ENCODE peak calls at places on chromosomes 12 and 14, in four cellular contexts. One of them, this sample, is unnamed.

GRCh38 chr12:25018146-25018545 is 69.2 kb upstream of the BCAT1 start:
- DNase-seq in choroid plexus epithelial cell: no peak
- DNase-seq in amygdala: no peak
- DNase-seq in AG08395: no peak
- DNase-seq in this sample: no peak

GRCh38 chr12:125528300-125528699 is 463.1 kb downstream of the AACS start:
- DNase-seq in choroid plexus epithelial cell: no peak
- DNase-seq in amygdala: peak; percentile 23
- DNase-seq in AG08395: no peak
- DNase-seq in this sample: no peak

GRCh38 chr14:99809376-99809775 is 16.2 kb downstream of the EML1 start:
- DNase-seq in choroid plexus epithelial cell: peak; percentile 29
- DNase-seq in amygdala: no peak
- DNase-seq in AG08395: peak; percentile 92
- DNase-seq in this sample: no peak

GRCh38 chr14:72554401-72554800 is 339.5 kb downstream of the DPF3 start:
- DNase-seq in choroid plexus epithelial cell: no peak
- DNase-seq in amygdala: no peak
- DNase-seq in AG08395: no peak
- DNase-seq in this sample: no peak

GRCh38 chr12:674272-674781 is 11.1 kb upstream of the NINJ2 start:
- DNase-seq in choroid plexus epithelial cell: no peak
- DNase-seq in amygdala: no peak
- DNase-seq in AG08395: no peak
- DNase-seq in this sample: no peak

GRCh38 chr12:82474798-82475184 is 116.5 kb downstream of the METTL25 start:
- DNase-seq in choroid plexus epithelial cell: peak; percentile 25
- DNase-seq in amygdala: no peak
- DNase-seq in AG08395: peak; percentile 2
- DNase-seq in this sample: peak; percentile 41

GRCh38 chr12:4353785-4354208 is 25.7 kb downstream of the FGF23 start:
- DNase-seq in choroid plexus epithelial cell: peak; percentile 29
- DNase-seq in amygdala: no peak
- DNase-seq in AG08395: no peak
- DNase-seq in this sample: peak; percentile 20

GRCh38 chr14:75566321-75566720 is 12.1 kb upstream of the FLVCR2 start:
- DNase-seq in choroid plexus epithelial cell: no peak
- DNase-seq in amygdala: no peak
- DNase-seq in AG08395: peak; percentile 20
- DNase-seq in this sample: peak; percentile 34

GRCh38 chr14:88323086-88323519 is at the start of gene KCNK10:
- DNase-seq in choroid plexus epithelial cell: no peak
- DNase-seq in amygdala: peak; percentile 32
- DNase-seq in AG08395: no peak
- DNase-seq in this sample: peak; percentile 3

GRCh38 chr12:110501378-110501721 is 561 bp downstream of the VPS29 start:
- DNase-seq in choroid plexus epithelial cell: peak; percentile 58
- DNase-seq in amygdala: no peak
- DNase-seq in AG08395: peak; percentile 42
- DNase-seq in this sample: peak; percentile 86

GRCh38 chr14:74937171-74937570 is 14.1 kb upstream of the RPS6KL1 start:
- DNase-seq in choroid plexus epithelial cell: no peak
- DNase-seq in amygdala: no peak
- DNase-seq in AG08395: no peak
- DNase-seq in this sample: no peak

GRCh38 chr12:65051196-65051595 is 69.9 kb downstream of the WIF1 start:
- DNase-seq in choroid plexus epithelial cell: no peak
- DNase-seq in amygdala: no peak
- DNase-seq in AG08395: no peak
- DNase-seq in this sample: peak; percentile 4

GRCh38 chr14:83975435-83976222 is 1554.3 kb upstream of the FLRT2 start:
- DNase-seq in choroid plexus epithelial cell: peak; percentile 31
- DNase-seq in amygdala: no peak
- DNase-seq in AG08395: no peak
- DNase-seq in this sample: no peak

GRCh38 chr14:73461478-73462077 is 3.2 kb upstream of the NUMB start:
- DNase-seq in choroid plexus epithelial cell: no peak
- DNase-seq in amygdala: no peak
- DNase-seq in AG08395: no peak
- DNase-seq in this sample: no peak

GRCh38 chr14:105525861-105526780 is at the start of gene TMEM121:
- DNase-seq in choroid plexus epithelial cell: no peak
- DNase-seq in amygdala: no peak
- DNase-seq in AG08395: peak; percentile 46
- DNase-seq in this sample: no peak

GRCh38 chr12:107474639-107475539 is 210.7 kb upstream of the PWP1 start:
- DNase-seq in choroid plexus epithelial cell: peak; percentile 39
- DNase-seq in amygdala: no peak
- DNase-seq in AG08395: no peak
- DNase-seq in this sample: peak; percentile 66

GRCh38 chr12:123111498-123112165 is 39.3 kb downstream of the PITPNM2 start:
- DNase-seq in choroid plexus epithelial cell: peak; percentile 85
- DNase-seq in amygdala: no peak
- DNase-seq in AG08395: no peak
- DNase-seq in this sample: no peak

GRCh38 chr14:56414231-56414630 is 165.4 kb upstream of the TMEM260 start:
- DNase-seq in choroid plexus epithelial cell: no peak
- DNase-seq in amygdala: no peak
- DNase-seq in AG08395: no peak
- DNase-seq in this sample: peak; percentile 3

GRCh38 chr12:94792690-94793089 is 142.3 kb upstream of the TMCC3 start:
- DNase-seq in choroid plexus epithelial cell: peak; percentile 82
- DNase-seq in amygdala: no peak
- DNase-seq in AG08395: no peak
- DNase-seq in this sample: no peak

GRCh38 chr14:96754845-96755184 is 42.4 kb upstream of the VRK1 start:
- DNase-seq in choroid plexus epithelial cell: no peak
- DNase-seq in amygdala: no peak
- DNase-seq in AG08395: no peak
- DNase-seq in this sample: no peak

GRCh38 chr12:68537571-68537970 is 73.1 kb upstream of the RAP1B start:
- DNase-seq in choroid plexus epithelial cell: no peak
- DNase-seq in amygdala: no peak
- DNase-seq in AG08395: no peak
- DNase-seq in this sample: no peak

GRCh38 chr12:132414634-132415340 is 75.2 kb upstream of the FBRSL1 start:
- DNase-seq in choroid plexus epithelial cell: peak; percentile 78
- DNase-seq in amygdala: peak; percentile 63
- DNase-seq in AG08395: peak; percentile 92
- DNase-seq in this sample: peak; percentile 74

GRCh38 chr12:124715121-124715990 is 147.9 kb upstream of the NCOR2 start:
- DNase-seq in choroid plexus epithelial cell: peak; percentile 43
- DNase-seq in amygdala: no peak
- DNase-seq in AG08395: no peak
- DNase-seq in this sample: peak; percentile 82

GRCh38 chr12:112252184-112252583 is 126.8 kb downstream of the TRAFD1 start:
- DNase-seq in choroid plexus epithelial cell: peak; percentile 74
- DNase-seq in amygdala: no peak
- DNase-seq in AG08395: peak; percentile 5
- DNase-seq in this sample: peak; percentile 34

GRCh38 chr12:54350743-54351142 is 13.5 kb downstream of the GPR84 start:
- DNase-seq in choroid plexus epithelial cell: no peak
- DNase-seq in amygdala: no peak
- DNase-seq in AG08395: no peak
- DNase-seq in this sample: no peak

GRCh38 chr12:50517456-50518048 is 12.8 kb downstream of the DIP2B start:
- DNase-seq in choroid plexus epithelial cell: peak; percentile 66
- DNase-seq in amygdala: no peak
- DNase-seq in AG08395: no peak
- DNase-seq in this sample: peak; percentile 58

GRCh38 chr14:93014038-93015023 is 91.4 kb downstream of the CHGA start:
- DNase-seq in choroid plexus epithelial cell: no peak
- DNase-seq in amygdala: no peak
- DNase-seq in AG08395: no peak
- DNase-seq in this sample: no peak

GRCh38 chr14:100859781-100860180 is 33.9 kb downstream of the MEG3 start:
- DNase-seq in choroid plexus epithelial cell: no peak
- DNase-seq in amygdala: no peak
- DNase-seq in AG08395: no peak
- DNase-seq in this sample: no peak

GRCh38 chr14:54090274-54090673 is 133.6 kb upstream of the BMP4 start:
- DNase-seq in choroid plexus epithelial cell: no peak
- DNase-seq in amygdala: no peak
- DNase-seq in AG08395: no peak
- DNase-seq in this sample: no peak

GRCh38 chr12:108298761-108299275 is 40.3 kb downstream of the CMKLR1 start:
- DNase-seq in choroid plexus epithelial cell: no peak
- DNase-seq in amygdala: no peak
- DNase-seq in AG08395: no peak
- DNase-seq in this sample: no peak

GRCh38 chr12:117926391-117926899 is 42.3 kb downstream of the KSR2 start:
- DNase-seq in choroid plexus epithelial cell: no peak
- DNase-seq in amygdala: no peak
- DNase-seq in AG08395: no peak
- DNase-seq in this sample: no peak

GRCh38 chr12:57340104-57340503 is 89.1 kb upstream of the STAC3 start:
- DNase-seq in choroid plexus epithelial cell: peak; percentile 89
- DNase-seq in amygdala: peak; percentile 59
- DNase-seq in AG08395: peak; percentile 56
- DNase-seq in this sample: no peak

GRCh38 chr12:47249719-47250506 is 170.2 kb upstream of the AMIGO2 start:
- DNase-seq in choroid plexus epithelial cell: no peak
- DNase-seq in amygdala: no peak
- DNase-seq in AG08395: no peak
- DNase-seq in this sample: peak; percentile 43

GRCh38 chr12:56333679-56334489 is at the start of gene PAN2:
- DNase-seq in choroid plexus epithelial cell: peak; percentile 98
- DNase-seq in amygdala: peak; percentile 93
- DNase-seq in AG08395: peak; percentile 99
- DNase-seq in this sample: peak; percentile 98